ENCODE peak calls at places on chromosomes 5 and 9, in four cellular contexts. One of them, this sample, is unnamed.

GRCh38 chr5:54229041-54229780 is 81.2 kb downstream of the ARL15 start:
- DNase-seq in AG04449: no peak
- DNase-seq in tibial artery: peak
- DNase-seq in pancreas: peak
- DNase-seq in this sample: peak

GRCh38 chr5:55918097-55919035 is 67.2 kb downstream of the IL31RA start:
- DNase-seq in AG04449: no peak
- DNase-seq in tibial artery: no peak
- DNase-seq in pancreas: no peak
- DNase-seq in this sample: peak

GRCh38 chr5:41636605-41637004 is 126.2 kb upstream of the PLCXD3 start:
- DNase-seq in AG04449: no peak
- DNase-seq in tibial artery: no peak
- DNase-seq in pancreas: no peak
- DNase-seq in this sample: no peak

GRCh38 chr9:89985078-89985477 is 380.3 kb downstream of the GADD45G start:
- DNase-seq in AG04449: no peak
- DNase-seq in tibial artery: no peak
- DNase-seq in pancreas: no peak
- DNase-seq in this sample: no peak

GRCh38 chr9:95507456-95508241 is 9.1 kb downstream of the PTCH1 start:
- DNase-seq in AG04449: no peak
- DNase-seq in tibial artery: peak
- DNase-seq in pancreas: peak
- DNase-seq in this sample: peak

GRCh38 chr5:130651440-130651839 is 513.6 kb downstream of the HINT1 start:
- DNase-seq in AG04449: no peak
- DNase-seq in tibial artery: no peak
- DNase-seq in pancreas: no peak
- DNase-seq in this sample: no peak

GRCh38 chr9:25904701-25905100 is 226.5 kb upstream of the TUSC1 start:
- DNase-seq in AG04449: no peak
- DNase-seq in tibial artery: no peak
- DNase-seq in pancreas: no peak
- DNase-seq in this sample: no peak

GRCh38 chr5:36529142-36529541 is 77.3 kb upstream of the SLC1A3 start:
- DNase-seq in AG04449: no peak
- DNase-seq in tibial artery: no peak
- DNase-seq in pancreas: no peak
- DNase-seq in this sample: no peak

GRCh38 chr5:108061941-108062340 is 320.0 kb downstream of the FBXL17 start:
- DNase-seq in AG04449: no peak
- DNase-seq in tibial artery: no peak
- DNase-seq in pancreas: no peak
- DNase-seq in this sample: no peak

GRCh38 chr9:36729902-36730301 is 157.2 kb downstream of the MELK start:
- DNase-seq in AG04449: no peak
- DNase-seq in tibial artery: no peak
- DNase-seq in pancreas: no peak
- DNase-seq in this sample: no peak

GRCh38 chr9:137311171-137311970 is 9.3 kb upstream of the NRARP start:
- DNase-seq in AG04449: no peak
- DNase-seq in tibial artery: no peak
- DNase-seq in pancreas: peak
- DNase-seq in this sample: peak

GRCh38 chr9:89461302-89461701 is 36.6 kb downstream of the SEMA4D start:
- DNase-seq in AG04449: peak
- DNase-seq in tibial artery: no peak
- DNase-seq in pancreas: no peak
- DNase-seq in this sample: no peak

GRCh38 chr5:84817953-84818352 is 433.3 kb upstream of the EDIL3 start:
- DNase-seq in AG04449: no peak
- DNase-seq in tibial artery: no peak
- DNase-seq in pancreas: no peak
- DNase-seq in this sample: no peak
- TF ChIP-seq CTCF in AG04449: no peak
- TF ChIP-seq CTCF in tibial artery: no peak
- TF ChIP-seq CTCF in pancreas: no peak
- TF ChIP-seq CTCF in this sample: no peak

GRCh38 chr5:61272688-61273087 is 59.4 kb upstream of the ZSWIM6 start:
- DNase-seq in AG04449: no peak
- DNase-seq in tibial artery: no peak
- DNase-seq in pancreas: no peak
- DNase-seq in this sample: no peak
- TF ChIP-seq CTCF in AG04449: no peak
- TF ChIP-seq CTCF in tibial artery: no peak
- TF ChIP-seq CTCF in pancreas: no peak
- TF ChIP-seq CTCF in this sample: no peak

DNA sequence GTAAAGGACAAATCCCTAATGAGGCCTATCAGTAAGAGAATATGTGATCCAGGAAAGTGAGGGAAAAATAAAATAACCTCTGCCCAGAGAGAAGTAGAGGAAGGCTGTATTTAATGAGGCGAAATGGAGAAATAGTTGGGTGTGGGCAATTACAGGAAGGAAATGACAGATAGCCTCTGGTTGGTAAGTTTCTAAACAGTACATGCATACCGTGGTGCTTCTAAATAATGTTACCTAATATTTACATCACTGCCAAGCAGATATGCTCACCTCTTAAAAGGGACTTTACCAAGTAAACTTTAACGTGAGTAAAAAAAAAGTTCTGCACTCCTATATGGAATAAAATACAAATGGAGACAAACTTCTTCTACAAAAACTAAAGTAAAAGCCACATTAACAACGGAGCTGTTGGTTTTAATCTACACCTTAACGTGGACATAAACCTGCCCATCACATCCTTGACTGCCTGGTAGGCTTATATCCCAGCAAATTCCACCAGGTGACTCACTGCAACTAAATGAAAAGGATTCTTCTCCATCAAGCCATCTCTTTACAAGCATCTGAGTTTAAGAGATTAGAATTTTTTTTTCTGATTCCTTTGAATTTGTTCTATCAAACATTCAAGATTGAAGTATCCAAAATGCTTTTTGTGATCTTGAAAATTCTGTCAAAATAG is 12.4 kb downstream of the NFIL3 start:
- DNase-seq in AG04449: no peak
- DNase-seq in tibial artery: no peak
- DNase-seq in pancreas: no peak
- DNase-seq in this sample: no peak
- TF ChIP-seq CTCF in AG04449: no peak
- TF ChIP-seq CTCF in tibial artery: no peak
- TF ChIP-seq CTCF in pancreas: no peak
- TF ChIP-seq CTCF in this sample: no peak

DNA sequence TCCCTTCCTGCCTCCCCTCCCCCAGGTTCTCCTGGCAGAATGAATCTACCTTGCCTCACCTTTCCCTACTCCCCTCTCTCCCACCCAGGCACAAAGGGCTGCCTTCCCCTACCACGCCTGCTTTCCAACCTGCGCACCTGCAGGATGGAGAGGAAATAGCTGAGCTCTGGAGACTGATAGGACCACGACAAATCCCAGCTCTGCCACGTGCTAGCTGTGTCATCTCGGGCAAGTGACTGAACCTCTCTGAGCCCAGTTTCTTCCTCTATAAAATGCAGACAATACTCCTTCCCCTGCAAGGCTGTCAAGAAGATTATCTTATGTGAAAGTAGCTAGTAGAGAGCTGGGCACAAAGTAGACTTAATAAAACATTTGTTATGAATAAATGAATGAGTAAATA is 31.2 kb upstream of the PTGS1 start:
- DNase-seq in AG04449: no peak
- DNase-seq in tibial artery: no peak
- DNase-seq in pancreas: no peak
- DNase-seq in this sample: peak
- TF ChIP-seq CTCF in AG04449: no peak
- TF ChIP-seq CTCF in tibial artery: no peak
- TF ChIP-seq CTCF in pancreas: no peak
- TF ChIP-seq CTCF in this sample: no peak